ENCODE peak calls at places on chromosomes 3 and 15, in ten cellular contexts. One of them, this sample, is unnamed.

GRCh38 chr3:33202581-33203457 is 15.8 kb downstream of the SUSD5 start:
- DNase-seq in activated CD4-positive, alpha-beta memory T cell treated with anti-CD3 and anti-CD28 coated beads for 36 hours: no peak
- DNase-seq in CD8-positive, alpha-beta T cell: no peak
- DNase-seq in vagina: no peak
- DNase-seq in left cardiac atrium: no peak
- DNase-seq in activated T-cell treated with anti-CD3 and anti-CD28 coated beads for 1 hour: no peak
- DNase-seq in nephron progenitor cell: no peak
- DNase-seq in right cardiac atrium: no peak
- DNase-seq in stimulated activated CD8-positive, alpha-beta memory T cell treated with anti-CD3 and anti-CD28 coated beads, Interleukin-2, amount 100 ng/mL, for 1 hour: no peak
- DNase-seq in progenitor cell of endocrine pancreas: no peak
- DNase-seq in this sample: no peak

GRCh38 chr3:10600159-10601125 is 95.1 kb upstream of the ATP2B2 start:
- DNase-seq in activated CD4-positive, alpha-beta memory T cell treated with anti-CD3 and anti-CD28 coated beads for 36 hours: no peak
- DNase-seq in CD8-positive, alpha-beta T cell: no peak
- DNase-seq in vagina: no peak
- DNase-seq in left cardiac atrium: no peak
- DNase-seq in activated T-cell treated with anti-CD3 and anti-CD28 coated beads for 1 hour: no peak
- DNase-seq in nephron progenitor cell: no peak
- DNase-seq in right cardiac atrium: no peak
- DNase-seq in stimulated activated CD8-positive, alpha-beta memory T cell treated with anti-CD3 and anti-CD28 coated beads, Interleukin-2, amount 100 ng/mL, for 1 hour: no peak
- DNase-seq in progenitor cell of endocrine pancreas: no peak
- DNase-seq in this sample: no peak

GRCh38 chr3:136187868-136188267 is 8.3 kb downstream of the MSL2 start:
- DNase-seq in activated CD4-positive, alpha-beta memory T cell treated with anti-CD3 and anti-CD28 coated beads for 36 hours: no peak
- DNase-seq in CD8-positive, alpha-beta T cell: no peak
- DNase-seq in vagina: no peak
- DNase-seq in left cardiac atrium: no peak
- DNase-seq in activated T-cell treated with anti-CD3 and anti-CD28 coated beads for 1 hour: no peak
- DNase-seq in nephron progenitor cell: no peak
- DNase-seq in right cardiac atrium: no peak
- DNase-seq in stimulated activated CD8-positive, alpha-beta memory T cell treated with anti-CD3 and anti-CD28 coated beads, Interleukin-2, amount 100 ng/mL, for 1 hour: no peak
- DNase-seq in progenitor cell of endocrine pancreas: no peak
- DNase-seq in this sample: no peak

GRCh38 chr3:175940881-175941280 is 1081.7 kb downstream of the NAALADL2 start:
- DNase-seq in activated CD4-positive, alpha-beta memory T cell treated with anti-CD3 and anti-CD28 coated beads for 36 hours: no peak
- DNase-seq in CD8-positive, alpha-beta T cell: no peak
- DNase-seq in vagina: no peak
- DNase-seq in left cardiac atrium: no peak
- DNase-seq in activated T-cell treated with anti-CD3 and anti-CD28 coated beads for 1 hour: no peak
- DNase-seq in nephron progenitor cell: no peak
- DNase-seq in right cardiac atrium: no peak
- DNase-seq in stimulated activated CD8-positive, alpha-beta memory T cell treated with anti-CD3 and anti-CD28 coated beads, Interleukin-2, amount 100 ng/mL, for 1 hour: no peak
- DNase-seq in progenitor cell of endocrine pancreas: no peak
- DNase-seq in this sample: no peak

GRCh38 chr15:33027636-33028035 is 166.9 kb downstream of the FMN1 start:
- DNase-seq in activated CD4-positive, alpha-beta memory T cell treated with anti-CD3 and anti-CD28 coated beads for 36 hours: no peak
- DNase-seq in CD8-positive, alpha-beta T cell: no peak
- DNase-seq in vagina: no peak
- DNase-seq in left cardiac atrium: no peak
- DNase-seq in activated T-cell treated with anti-CD3 and anti-CD28 coated beads for 1 hour: no peak
- DNase-seq in nephron progenitor cell: no peak
- DNase-seq in right cardiac atrium: no peak
- DNase-seq in stimulated activated CD8-positive, alpha-beta memory T cell treated with anti-CD3 and anti-CD28 coated beads, Interleukin-2, amount 100 ng/mL, for 1 hour: no peak
- DNase-seq in progenitor cell of endocrine pancreas: no peak
- DNase-seq in this sample: no peak

GRCh38 chr15:34436126-34436955 is 1.3 kb downstream of the GOLGA8A start:
- DNase-seq in activated CD4-positive, alpha-beta memory T cell treated with anti-CD3 and anti-CD28 coated beads for 36 hours: peak; percentile 15
- DNase-seq in CD8-positive, alpha-beta T cell: no peak
- DNase-seq in vagina: no peak
- DNase-seq in left cardiac atrium: no peak
- DNase-seq in activated T-cell treated with anti-CD3 and anti-CD28 coated beads for 1 hour: no peak
- DNase-seq in nephron progenitor cell: peak; percentile 30
- DNase-seq in right cardiac atrium: no peak
- DNase-seq in stimulated activated CD8-positive, alpha-beta memory T cell treated with anti-CD3 and anti-CD28 coated beads, Interleukin-2, amount 100 ng/mL, for 1 hour: no peak
- DNase-seq in progenitor cell of endocrine pancreas: no peak
- DNase-seq in this sample: no peak

GRCh38 chr15:48652510-48653076 is 7.1 kb upstream of the FBN1 start:
- DNase-seq in activated CD4-positive, alpha-beta memory T cell treated with anti-CD3 and anti-CD28 coated beads for 36 hours: no peak
- DNase-seq in CD8-positive, alpha-beta T cell: no peak
- DNase-seq in vagina: no peak
- DNase-seq in left cardiac atrium: no peak
- DNase-seq in activated T-cell treated with anti-CD3 and anti-CD28 coated beads for 1 hour: no peak
- DNase-seq in nephron progenitor cell: no peak
- DNase-seq in right cardiac atrium: no peak
- DNase-seq in stimulated activated CD8-positive, alpha-beta memory T cell treated with anti-CD3 and anti-CD28 coated beads, Interleukin-2, amount 100 ng/mL, for 1 hour: no peak
- DNase-seq in progenitor cell of endocrine pancreas: no peak
- DNase-seq in this sample: no peak

GRCh38 chr3:166697495-166697894 is 682.6 kb downstream of the ZBBX start:
- DNase-seq in activated CD4-positive, alpha-beta memory T cell treated with anti-CD3 and anti-CD28 coated beads for 36 hours: no peak
- DNase-seq in CD8-positive, alpha-beta T cell: no peak
- DNase-seq in vagina: no peak
- DNase-seq in left cardiac atrium: no peak
- DNase-seq in activated T-cell treated with anti-CD3 and anti-CD28 coated beads for 1 hour: no peak
- DNase-seq in nephron progenitor cell: no peak
- DNase-seq in right cardiac atrium: no peak
- DNase-seq in stimulated activated CD8-positive, alpha-beta memory T cell treated with anti-CD3 and anti-CD28 coated beads, Interleukin-2, amount 100 ng/mL, for 1 hour: no peak
- DNase-seq in progenitor cell of endocrine pancreas: no peak
- DNase-seq in this sample: no peak

GRCh38 chr3:40620151-40620550 is 95.4 kb downstream of the ZNF621 start:
- DNase-seq in activated CD4-positive, alpha-beta memory T cell treated with anti-CD3 and anti-CD28 coated beads for 36 hours: no peak
- DNase-seq in CD8-positive, alpha-beta T cell: no peak
- DNase-seq in vagina: no peak
- DNase-seq in left cardiac atrium: no peak
- DNase-seq in activated T-cell treated with anti-CD3 and anti-CD28 coated beads for 1 hour: no peak
- DNase-seq in nephron progenitor cell: no peak
- DNase-seq in right cardiac atrium: no peak
- DNase-seq in stimulated activated CD8-positive, alpha-beta memory T cell treated with anti-CD3 and anti-CD28 coated beads, Interleukin-2, amount 100 ng/mL, for 1 hour: no peak
- DNase-seq in progenitor cell of endocrine pancreas: no peak
- DNase-seq in this sample: no peak

GRCh38 chr15:41862515-41863116 is 24.0 kb downstream of the PLA2G4B start:
- DNase-seq in activated CD4-positive, alpha-beta memory T cell treated with anti-CD3 and anti-CD28 coated beads for 36 hours: no peak
- DNase-seq in CD8-positive, alpha-beta T cell: no peak
- DNase-seq in vagina: no peak
- DNase-seq in left cardiac atrium: no peak
- DNase-seq in activated T-cell treated with anti-CD3 and anti-CD28 coated beads for 1 hour: no peak
- DNase-seq in nephron progenitor cell: no peak
- DNase-seq in right cardiac atrium: no peak
- DNase-seq in stimulated activated CD8-positive, alpha-beta memory T cell treated with anti-CD3 and anti-CD28 coated beads, Interleukin-2, amount 100 ng/mL, for 1 hour: no peak
- DNase-seq in progenitor cell of endocrine pancreas: no peak
- DNase-seq in this sample: no peak

GRCh38 chr3:124413989-124414598 is 316.2 kb upstream of the UMPS start:
- DNase-seq in activated CD4-positive, alpha-beta memory T cell treated with anti-CD3 and anti-CD28 coated beads for 36 hours: no peak
- DNase-seq in CD8-positive, alpha-beta T cell: no peak
- DNase-seq in vagina: no peak
- DNase-seq in left cardiac atrium: no peak
- DNase-seq in activated T-cell treated with anti-CD3 and anti-CD28 coated beads for 1 hour: no peak
- DNase-seq in nephron progenitor cell: no peak
- DNase-seq in right cardiac atrium: no peak
- DNase-seq in stimulated activated CD8-positive, alpha-beta memory T cell treated with anti-CD3 and anti-CD28 coated beads, Interleukin-2, amount 100 ng/mL, for 1 hour: no peak
- DNase-seq in progenitor cell of endocrine pancreas: no peak
- DNase-seq in this sample: no peak

This sample was measured in heart right ventricle.